ENCODE peak calls at places on chromosomes 5 and 9, in seven cellular contexts. One of them, this sample, is unnamed.

GRCh38 chr5:149485655-149486615 is 65.3 kb downstream of the CSNK1A1 start:
- DNase-seq in DMS 273 treated with DMSO at 0.1 percent for 48 hours: peak; percentile 96
- DNase-seq in MM.1S: no peak
- DNase-seq in NK-92 treated with Interleukin-12 subunit alpha and Interleukin-12 subunit beta, amount 100 ng/mL, for 24 hours: no peak
- DNase-seq in AG09309: peak; percentile 99
- DNase-seq in M059J: peak; percentile 100
- DNase-seq in A549: peak; percentile 94
- DNase-seq in this sample: no peak

GRCh38 chr9:87076825-87077224 is 129.5 kb upstream of the GAS1 start:
- DNase-seq in NK-92 treated with Interleukin-12 subunit alpha and Interleukin-12 subunit beta, amount 100 ng/mL, for 24 hours: no peak
- DNase-seq in DMS 273 treated with DMSO at 0.1 percent for 48 hours: no peak
- DNase-seq in MM.1S: no peak
- DNase-seq in AG09309: no peak
- DNase-seq in A549: no peak
- DNase-seq in M059J: peak; percentile 48
- DNase-seq in this sample: no peak

GRCh38 chr5:112738180-112738560 is 485 bp downstream of the APC start:
- DNase-seq in AG09309: no peak
- DNase-seq in NK-92 treated with Interleukin-12 subunit alpha and Interleukin-12 subunit beta, amount 100 ng/mL, for 24 hours: no peak
- DNase-seq in M059J: peak; percentile 25
- DNase-seq in DMS 273 treated with DMSO at 0.1 percent for 48 hours: no peak
- DNase-seq in A549: no peak
- DNase-seq in MM.1S: no peak
- DNase-seq in this sample: peak; percentile 41

GRCh38 chr5:173329370-173330150 is 1.3 kb upstream of the STC2 start:
- DNase-seq in A549: peak; percentile 59
- DNase-seq in M059J: peak; percentile 74
- DNase-seq in DMS 273 treated with DMSO at 0.1 percent for 48 hours: no peak
- DNase-seq in AG09309: no peak
- DNase-seq in MM.1S: no peak
- DNase-seq in NK-92 treated with Interleukin-12 subunit alpha and Interleukin-12 subunit beta, amount 100 ng/mL, for 24 hours: no peak
- DNase-seq in this sample: peak; percentile 21

GRCh38 chr9:133768371-133768858 is 30.3 kb upstream of the SARDH start:
- DNase-seq in MM.1S: no peak
- DNase-seq in M059J: no peak
- DNase-seq in DMS 273 treated with DMSO at 0.1 percent for 48 hours: no peak
- DNase-seq in AG09309: no peak
- DNase-seq in A549: no peak
- DNase-seq in NK-92 treated with Interleukin-12 subunit alpha and Interleukin-12 subunit beta, amount 100 ng/mL, for 24 hours: no peak
- DNase-seq in this sample: no peak

GRCh38 chr9:120974921-120975320 is 48.3 kb upstream of the TRAF1 start:
- DNase-seq in DMS 273 treated with DMSO at 0.1 percent for 48 hours: no peak
- DNase-seq in AG09309: no peak
- DNase-seq in NK-92 treated with Interleukin-12 subunit alpha and Interleukin-12 subunit beta, amount 100 ng/mL, for 24 hours: no peak
- DNase-seq in MM.1S: peak; percentile 48
- DNase-seq in M059J: no peak
- DNase-seq in A549: no peak
- DNase-seq in this sample: no peak

GRCh38 chr9:70480405-70480980 is 66.0 kb upstream of the KLF9 start:
- DNase-seq in MM.1S: no peak
- DNase-seq in NK-92 treated with Interleukin-12 subunit alpha and Interleukin-12 subunit beta, amount 100 ng/mL, for 24 hours: no peak
- DNase-seq in AG09309: no peak
- DNase-seq in DMS 273 treated with DMSO at 0.1 percent for 48 hours: no peak
- DNase-seq in M059J: peak; percentile 50
- DNase-seq in A549: no peak
- DNase-seq in this sample: peak; percentile 50

GRCh38 chr5:170076707-170077106 is 29.0 kb upstream of the FOXI1 start:
- DNase-seq in M059J: no peak
- DNase-seq in NK-92 treated with Interleukin-12 subunit alpha and Interleukin-12 subunit beta, amount 100 ng/mL, for 24 hours: no peak
- DNase-seq in A549: no peak
- DNase-seq in AG09309: no peak
- DNase-seq in DMS 273 treated with DMSO at 0.1 percent for 48 hours: no peak
- DNase-seq in MM.1S: no peak
- DNase-seq in this sample: no peak

GRCh38 chr5:16681761-16682335 is 65.1 kb upstream of the RETREG1 start:
- DNase-seq in DMS 273 treated with DMSO at 0.1 percent for 48 hours: no peak
- DNase-seq in M059J: no peak
- DNase-seq in MM.1S: no peak
- DNase-seq in AG09309: no peak
- DNase-seq in NK-92 treated with Interleukin-12 subunit alpha and Interleukin-12 subunit beta, amount 100 ng/mL, for 24 hours: no peak
- DNase-seq in A549: no peak
- DNase-seq in this sample: no peak

GRCh38 chr5:40355842-40356241 is 323.9 kb upstream of the PTGER4 start:
- DNase-seq in NK-92 treated with Interleukin-12 subunit alpha and Interleukin-12 subunit beta, amount 100 ng/mL, for 24 hours: no peak
- DNase-seq in AG09309: no peak
- DNase-seq in DMS 273 treated with DMSO at 0.1 percent for 48 hours: no peak
- DNase-seq in A549: no peak
- DNase-seq in M059J: no peak
- DNase-seq in MM.1S: no peak
- DNase-seq in this sample: no peak

GRCh38 chr9:9108641-9109040 is 1309.1 kb upstream of the DMAC1 start:
- DNase-seq in DMS 273 treated with DMSO at 0.1 percent for 48 hours: no peak
- DNase-seq in MM.1S: no peak
- DNase-seq in M059J: no peak
- DNase-seq in A549: no peak
- DNase-seq in NK-92 treated with Interleukin-12 subunit alpha and Interleukin-12 subunit beta, amount 100 ng/mL, for 24 hours: no peak
- DNase-seq in AG09309: no peak
- DNase-seq in this sample: no peak

GRCh38 chr5:111635946-111636315 is 121.1 kb downstream of the NREP start:
- DNase-seq in M059J: no peak
- DNase-seq in MM.1S: no peak
- DNase-seq in A549: no peak
- DNase-seq in NK-92 treated with Interleukin-12 subunit alpha and Interleukin-12 subunit beta, amount 100 ng/mL, for 24 hours: no peak
- DNase-seq in DMS 273 treated with DMSO at 0.1 percent for 48 hours: no peak
- DNase-seq in AG09309: peak; percentile 55
- DNase-seq in this sample: no peak

GRCh38 chr5:179421156-179421895 is 76.1 kb upstream of the ADAMTS2 start:
- DNase-seq in NK-92 treated with Interleukin-12 subunit alpha and Interleukin-12 subunit beta, amount 100 ng/mL, for 24 hours: no peak
- DNase-seq in AG09309: no peak
- DNase-seq in DMS 273 treated with DMSO at 0.1 percent for 48 hours: no peak
- DNase-seq in MM.1S: no peak
- DNase-seq in M059J: peak; percentile 6
- DNase-seq in A549: no peak
- DNase-seq in this sample: no peak

GRCh38 chr9:115614931-115615401 is 497.0 kb upstream of the TNC start:
- DNase-seq in MM.1S: no peak
- DNase-seq in NK-92 treated with Interleukin-12 subunit alpha and Interleukin-12 subunit beta, amount 100 ng/mL, for 24 hours: no peak
- DNase-seq in DMS 273 treated with DMSO at 0.1 percent for 48 hours: no peak
- DNase-seq in M059J: peak; percentile 72
- DNase-seq in AG09309: no peak
- DNase-seq in A549: peak; percentile 18
- DNase-seq in this sample: peak; percentile 63